ENCODE peak calls at places on chromosomes 13 and 19, in six cellular contexts. One of them, this sample, is unnamed.
A peak's percentile ranks its signal among the peaks of the same experiment; 100 is the strongest.

GRCh38 chr19:56142087-56142787 is 1.1 kb downstream of the ZNF444 start:
- DNase-seq in cardiac muscle cell: no peak
- DNase-seq in RWPE2: no peak
- DNase-seq in IMR-90: no peak
- DNase-seq in colonic mucosa: peak; percentile 80
- DNase-seq in lung: peak; percentile 84
- DNase-seq in this sample: no peak

GRCh38 chr19:46390121-46390858 is 23.1 kb downstream of the CCDC8 start:
- DNase-seq in RWPE2: peak; percentile 50
- DNase-seq in colonic mucosa: no peak
- DNase-seq in cardiac muscle cell: no peak
- DNase-seq in IMR-90: no peak
- DNase-seq in lung: no peak
- DNase-seq in this sample: peak; percentile 17

GRCh38 chr19:14061751-14062557 is at the start of gene PALM3:
- DNase-seq in lung: peak; percentile 83
- DNase-seq in colonic mucosa: no peak
- DNase-seq in IMR-90: no peak
- DNase-seq in RWPE2: no peak
- DNase-seq in cardiac muscle cell: no peak
- DNase-seq in this sample: no peak

GRCh38 chr13:73216381-73216831 is 157.6 kb downstream of the KLF5 start:
- DNase-seq in lung: no peak
- DNase-seq in cardiac muscle cell: no peak
- DNase-seq in IMR-90: no peak
- DNase-seq in colonic mucosa: no peak
- DNase-seq in RWPE2: no peak
- DNase-seq in this sample: no peak

GRCh38 chr13:110418944-110419343 is 111.9 kb downstream of the COL4A2 start:
- DNase-seq in lung: no peak
- DNase-seq in IMR-90: no peak
- DNase-seq in cardiac muscle cell: no peak
- DNase-seq in RWPE2: no peak
- DNase-seq in colonic mucosa: no peak
- DNase-seq in this sample: no peak

GRCh38 chr19:7373862-7374261 is 25.1 kb downstream of the ARHGEF18 start:
- DNase-seq in lung: no peak
- DNase-seq in IMR-90: no peak
- DNase-seq in cardiac muscle cell: no peak
- DNase-seq in RWPE2: no peak
- DNase-seq in colonic mucosa: no peak
- DNase-seq in this sample: no peak

GRCh38 chr19:56066152-56067023 is 54.7 kb downstream of the ZNF787 start:
- DNase-seq in lung: peak; percentile 63
- DNase-seq in IMR-90: peak; percentile 19
- DNase-seq in cardiac muscle cell: peak; percentile 70
- DNase-seq in RWPE2: no peak
- DNase-seq in colonic mucosa: peak; percentile 69
- DNase-seq in this sample: peak; percentile 75

GRCh38 chr19:18735752-18736151 is 52.3 kb downstream of the CRTC1 start:
- DNase-seq in cardiac muscle cell: no peak
- DNase-seq in lung: no peak
- DNase-seq in colonic mucosa: no peak
- DNase-seq in RWPE2: no peak
- DNase-seq in IMR-90: no peak
- DNase-seq in this sample: no peak

GRCh38 chr13:107743523-107743922 is 471.8 kb downstream of the LIG4 start:
- DNase-seq in IMR-90: peak; percentile 57
- DNase-seq in cardiac muscle cell: no peak
- DNase-seq in RWPE2: no peak
- DNase-seq in lung: no peak
- DNase-seq in colonic mucosa: no peak
- DNase-seq in this sample: no peak

DNA sequence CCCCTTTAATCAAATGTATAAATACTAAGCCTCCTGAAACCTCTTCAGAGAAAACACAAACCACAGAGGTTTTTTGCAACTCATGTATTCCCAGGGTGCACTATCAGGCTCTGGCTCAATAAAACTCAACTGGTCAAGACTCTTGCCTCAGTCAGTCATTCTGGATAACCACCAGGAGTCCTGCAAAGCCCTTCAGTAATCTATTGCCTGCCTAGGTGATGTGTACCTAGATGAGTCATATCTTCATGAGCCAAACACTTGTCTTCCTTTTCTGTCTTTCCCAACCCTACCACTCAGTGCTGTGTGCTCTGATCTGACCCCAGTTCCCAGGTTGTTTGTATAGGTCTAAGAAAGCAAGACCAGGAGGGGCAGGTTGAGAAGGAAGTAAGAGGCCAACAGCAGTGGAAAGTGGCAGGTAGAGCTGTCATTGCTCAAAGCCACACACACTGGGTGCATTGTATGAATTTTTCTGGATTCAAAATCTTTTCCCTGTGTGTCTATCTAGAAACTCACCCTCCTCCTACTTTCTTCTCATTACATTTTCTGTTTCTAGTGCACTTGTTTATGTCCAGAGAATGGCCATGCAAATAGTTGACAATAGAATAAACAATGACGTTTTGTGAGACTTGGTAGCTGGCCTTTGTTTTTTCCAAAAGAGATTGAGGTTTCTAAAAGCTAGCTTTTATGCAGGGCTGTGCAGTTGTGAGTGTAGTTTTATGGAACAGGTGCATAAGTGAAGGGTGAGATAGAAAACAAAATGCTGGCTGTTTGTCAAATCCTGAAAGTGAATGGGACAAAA is 48.1 kb downstream of the PSG1 start:
- DNase-seq in colonic mucosa: no peak
- DNase-seq in lung: no peak
- DNase-seq in RWPE2: no peak
- DNase-seq in IMR-90: no peak
- DNase-seq in cardiac muscle cell: no peak
- DNase-seq in this sample: no peak
- TF ChIP-seq CTCF in colonic mucosa: no peak
- TF ChIP-seq CTCF in lung: no peak
- TF ChIP-seq CTCF in RWPE2: peak; percentile 51
- TF ChIP-seq CTCF in IMR-90: no peak
- TF ChIP-seq CTCF in cardiac muscle cell: no peak
- TF ChIP-seq CTCF in this sample: no peak

DNA sequence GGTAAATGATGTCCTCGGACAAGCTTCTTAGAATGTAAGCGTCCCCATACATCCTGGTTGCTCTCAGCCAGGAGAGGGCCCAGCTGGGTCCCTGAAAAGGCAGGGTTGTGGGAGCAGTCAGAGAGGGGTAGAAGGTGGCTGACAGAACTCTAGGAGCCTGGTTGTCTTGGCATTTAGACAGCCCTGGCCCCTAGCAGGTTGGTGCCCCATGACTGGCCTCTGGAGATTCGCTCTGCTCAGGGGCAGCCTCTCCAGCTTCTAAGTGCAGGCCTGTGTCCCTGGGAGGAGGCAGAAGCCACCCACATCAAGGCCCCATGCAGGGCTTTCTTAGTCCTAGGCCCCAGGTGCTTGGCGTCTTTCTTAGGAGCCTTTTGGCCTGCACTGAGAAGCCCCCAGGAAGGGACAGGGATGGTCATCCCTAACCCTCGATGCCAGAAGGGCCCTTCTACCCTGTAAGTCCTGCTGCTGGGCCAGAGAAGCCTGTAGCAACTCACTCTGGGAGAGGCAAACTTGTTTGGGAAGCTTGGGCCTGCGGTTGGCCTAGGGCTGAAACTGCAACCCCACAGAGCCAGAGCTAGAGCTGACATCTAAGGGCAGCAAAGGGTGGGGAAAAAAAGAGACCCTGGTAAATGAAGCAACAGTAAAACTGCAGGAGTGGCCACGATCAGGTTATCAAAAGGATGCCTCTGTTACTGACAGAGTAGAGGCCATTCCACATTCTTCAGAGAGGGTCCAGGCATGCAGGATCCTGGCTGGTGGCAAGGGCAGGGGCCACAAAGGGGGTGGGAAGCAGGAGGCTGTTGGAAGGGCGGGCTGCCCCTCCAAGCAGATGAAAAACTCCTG is 2.9 kb upstream of the CDX2 start:
- DNase-seq in IMR-90: no peak
- DNase-seq in colonic mucosa: no peak
- DNase-seq in RWPE2: no peak
- DNase-seq in lung: no peak
- DNase-seq in cardiac muscle cell: no peak
- DNase-seq in this sample: peak; percentile 51
- H3K9me3 ChIP-seq in IMR-90: peaks cover 3% of the 10 kb centered on the region
- H3K9me3 ChIP-seq in colonic mucosa: no peaks in the 10 kb centered on the region
- H3K9me3 ChIP-seq in RWPE2: no peaks in the 10 kb centered on the region
- H3K9me3 ChIP-seq in lung: no peaks in the 10 kb centered on the region
- H3K9me3 ChIP-seq in cardiac muscle cell: no peaks in the 10 kb centered on the region
- H3K9me3 ChIP-seq in this sample: no peaks in the 10 kb centered on the region

GRCh38 chr13:97224544-97225324 is 2.6 kb downstream of the MBNL2 start:
- DNase-seq in colonic mucosa: peak; percentile 62
- DNase-seq in IMR-90: peak; percentile 41
- DNase-seq in lung: no peak
- DNase-seq in RWPE2: no peak
- DNase-seq in cardiac muscle cell: no peak
- DNase-seq in this sample: peak; percentile 43

GRCh38 chr13:97226013-97226412 is 3.9 kb downstream of the MBNL2 start:
- DNase-seq in colonic mucosa: no peak
- DNase-seq in IMR-90: no peak
- DNase-seq in cardiac muscle cell: no peak
- DNase-seq in lung: no peak
- DNase-seq in RWPE2: no peak
- DNase-seq in this sample: peak; percentile 41

GRCh38 chr13:97225533-97225932 is 3.4 kb downstream of the MBNL2 start:
- DNase-seq in colonic mucosa: no peak
- DNase-seq in cardiac muscle cell: no peak
- DNase-seq in IMR-90: no peak
- DNase-seq in RWPE2: no peak
- DNase-seq in lung: no peak
- DNase-seq in this sample: peak; percentile 33

GRCh38 chr13:97228850-97229521 is 6.9 kb downstream of the MBNL2 start:
- DNase-seq in lung: no peak
- DNase-seq in IMR-90: peak; percentile 30
- DNase-seq in colonic mucosa: no peak
- DNase-seq in cardiac muscle cell: no peak
- DNase-seq in RWPE2: no peak
- DNase-seq in this sample: no peak

DNA sequence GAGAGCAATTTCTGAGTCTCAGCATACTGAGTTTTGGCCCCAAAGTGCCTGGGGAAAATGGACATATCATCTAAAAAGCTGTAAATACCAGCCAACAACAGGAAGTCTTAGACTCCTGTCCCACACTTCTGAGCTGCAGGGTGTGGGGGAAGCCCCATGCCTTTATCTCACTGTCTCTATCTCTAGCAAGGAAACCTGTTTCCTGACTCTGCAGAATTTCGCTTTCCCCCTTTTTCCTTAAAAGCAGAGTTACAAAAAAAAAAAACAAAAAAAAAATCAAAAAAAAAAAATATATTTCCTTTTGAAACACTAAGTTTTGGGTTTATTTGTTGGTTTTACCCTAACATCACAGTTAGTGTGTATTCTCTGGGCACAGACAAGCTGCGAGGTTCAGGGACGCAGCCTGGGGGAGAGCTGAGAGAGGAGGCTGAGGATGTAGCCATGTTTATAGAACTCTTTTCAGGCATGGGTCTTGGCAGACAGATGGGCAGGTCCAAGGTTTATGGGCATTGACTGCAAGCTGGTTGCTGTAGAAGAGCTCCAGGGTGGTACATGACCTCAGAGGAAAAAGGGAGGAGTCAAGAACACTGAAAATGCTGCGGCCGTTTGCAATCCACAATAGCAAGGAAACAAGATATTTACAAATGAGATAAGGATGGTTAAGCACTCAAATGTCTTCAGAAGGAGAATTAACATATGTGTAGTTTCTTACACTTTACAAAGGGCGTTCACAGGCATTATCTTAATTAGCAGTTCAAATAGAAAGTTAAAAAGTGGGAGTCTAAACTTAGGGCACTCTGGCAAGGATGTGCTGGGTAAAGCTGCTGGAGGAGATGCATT is 4.9 kb downstream of the MBNL2 start:
- DNase-seq in lung: no peak
- DNase-seq in cardiac muscle cell: no peak
- DNase-seq in IMR-90: no peak
- DNase-seq in colonic mucosa: peak; percentile 74
- DNase-seq in RWPE2: no peak
- DNase-seq in this sample: peak; percentile 72
- H3K4me1 ChIP-seq in lung: peaks cover 22% of the 10 kb centered on the region
- H3K4me1 ChIP-seq in cardiac muscle cell: peaks cover 33% of the 10 kb centered on the region
- H3K4me1 ChIP-seq in IMR-90: peaks cover 24% of the 10 kb centered on the region
- H3K4me1 ChIP-seq in colonic mucosa: peaks cover 11% of the 10 kb centered on the region
- H3K4me1 ChIP-seq in RWPE2: peaks cover 28% of the 10 kb centered on the region
- H3K4me1 ChIP-seq in this sample: peaks cover 33% of the 10 kb centered on the region

GRCh38 chr19:4246767-4247593 is at the start of gene YJU2:
- DNase-seq in colonic mucosa: peak; percentile 100
- DNase-seq in RWPE2: peak; percentile 97
- DNase-seq in cardiac muscle cell: peak; percentile 100
- DNase-seq in IMR-90: peak; percentile 99
- DNase-seq in lung: peak; percentile 99
- DNase-seq in this sample: peak; percentile 100
- TF ChIP-seq CTCF in colonic mucosa: no peak
- TF ChIP-seq CTCF in RWPE2: peak; percentile 59
- TF ChIP-seq CTCF in cardiac muscle cell: peak; percentile 61
- TF ChIP-seq CTCF in IMR-90: peak; percentile 69
- TF ChIP-seq CTCF in lung: peak; percentile 49
- TF ChIP-seq CTCF in this sample: no peak

GRCh38 chr19:11856568-11857264 is 8.2 kb downstream of the ZNF439 start:
- DNase-seq in IMR-90: no peak
- DNase-seq in lung: peak; percentile 49
- DNase-seq in cardiac muscle cell: no peak
- DNase-seq in RWPE2: no peak
- DNase-seq in colonic mucosa: peak; percentile 20
- DNase-seq in this sample: peak; percentile 41

GRCh38 chr19:11861301-11861700 is 12.8 kb downstream of the ZNF439 start:
- DNase-seq in RWPE2: no peak
- DNase-seq in colonic mucosa: no peak
- DNase-seq in lung: no peak
- DNase-seq in IMR-90: no peak
- DNase-seq in cardiac muscle cell: no peak
- DNase-seq in this sample: no peak

DNA sequence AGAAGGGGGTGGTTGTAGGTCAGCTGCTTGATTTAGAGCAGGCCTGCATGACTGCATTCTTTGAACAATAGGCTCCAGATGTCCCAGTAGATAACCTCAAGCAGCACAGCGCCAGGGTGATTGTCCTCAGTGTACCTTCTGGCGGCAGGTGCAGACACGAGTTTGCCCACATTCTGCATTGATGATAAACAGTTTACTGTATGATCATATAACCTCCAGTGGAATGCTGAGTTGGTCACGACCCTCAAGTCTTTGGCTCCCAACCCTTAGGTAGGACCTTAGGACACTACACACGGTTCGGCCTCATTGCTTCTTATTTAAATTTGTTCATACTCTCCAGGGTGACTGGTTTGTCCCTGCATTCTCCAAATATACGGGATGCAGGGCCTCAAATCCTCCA is 12.2 kb downstream of the ZNF439 start:
- DNase-seq in lung: no peak
- DNase-seq in RWPE2: no peak
- DNase-seq in IMR-90: no peak
- DNase-seq in cardiac muscle cell: no peak
- DNase-seq in colonic mucosa: no peak
- DNase-seq in this sample: no peak
- H3K9me3 ChIP-seq in lung: peaks cover 6% of the 10 kb centered on the region
- H3K9me3 ChIP-seq in RWPE2: no peaks in the 10 kb centered on the region
- H3K9me3 ChIP-seq in IMR-90: peaks cover 63% of the 10 kb centered on the region
- H3K9me3 ChIP-seq in cardiac muscle cell: no peaks in the 10 kb centered on the region
- H3K9me3 ChIP-seq in colonic mucosa: no peaks in the 10 kb centered on the region
- H3K9me3 ChIP-seq in this sample: peaks cover 57% of the 10 kb centered on the region

GRCh38 chr13:101116381-101116780 is 299.9 kb downstream of the NALCN start:
- DNase-seq in lung: no peak
- DNase-seq in IMR-90: no peak
- DNase-seq in RWPE2: no peak
- DNase-seq in colonic mucosa: no peak
- DNase-seq in cardiac muscle cell: no peak
- DNase-seq in this sample: no peak
- H3K4me1 ChIP-seq in lung: no peaks in the 10 kb centered on the region
- H3K4me1 ChIP-seq in IMR-90: no peaks in the 10 kb centered on the region
- H3K4me1 ChIP-seq in RWPE2: no peaks in the 10 kb centered on the region
- H3K4me1 ChIP-seq in colonic mucosa: no peaks in the 10 kb centered on the region
- H3K4me1 ChIP-seq in cardiac muscle cell: no peaks in the 10 kb centered on the region
- H3K4me1 ChIP-seq in this sample: no peaks in the 10 kb centered on the region

This sample was measured in mucosa of descending colon.